ENCODE peak calls at places on chromosomes 7 and 10, in four cellular contexts. V is brain microvascular endothelial cell, K is K562, L is sigmoid colon. E is an unnamed sample. For H3K36me3, the result is how much of the 10 kb centered on the place peaks cover.

GRCh38 chr7:17044396-17044795 is 162.6 kb upstream of the AGR3 start:
- DNase-seq in V (no peak), K (no peak), L (no peak), E (no peak)

GRCh38 chr10:48898426-48898825 is 41.2 kb downstream of the LRRC18 start:
- DNase-seq in V (no peak), K (no peak), L (no peak), E (no peak)

GRCh38 chr7:20786049-20786412 is 655 bp downstream of the SP8 start:
- DNase-seq in V (no peak), K (no peak), L (no peak), E (no peak)

GRCh38 chr10:130934333-130935035 is 377.0 kb downstream of the TCERG1L start:
- DNase-seq in V (no peak), K (no peak), L (no peak), E (no peak)

GRCh38 chr10:68406111-68406814 is 814 bp downstream of the RUFY2 start:
- DNase-seq in V (peak), K (no peak), L (no peak), E (peak)

GRCh38 chr7:128247640-128248194 is 6.6 kb downstream of the LEP start:
- DNase-seq in V (peak), K (no peak), L (no peak), E (no peak)

GRCh38 chr7:19122018-19122588 is 4.7 kb upstream of the TWIST1 start:
- DNase-seq in V (peak), K (no peak), L (no peak), E (no peak)

GRCh38 chr7:29574659-29575058 is 11.0 kb downstream of the PRR15 start:
- DNase-seq in V (no peak), K (no peak), L (no peak), E (no peak)

GRCh38 chr10:121131426-121132277 is 280.5 kb downstream of the WDR11 start:
- DNase-seq in V (no peak), K (no peak), L (no peak), E (no peak)

GRCh38 chr7:108097703-108098102 is 32.5 kb downstream of the LAMB4 start:
- DNase-seq in V (no peak), K (peak), L (no peak), E (peak)

GRCh38 chr7:4733936-4734528 is 41.4 kb upstream of the AP5Z1 start:
- DNase-seq in V (no peak), K (no peak), L (no peak), E (no peak)

GRCh38 chr10:13709931-13710690 is 123.3 kb downstream of the PRPF18 start:
- DNase-seq in V (no peak), K (no peak), L (no peak), E (no peak)

GRCh38 chr7:40015790-40016296 is 65.8 kb downstream of the CDK13 start:
- DNase-seq in V (peak), K (no peak), L (no peak), E (no peak)

GRCh38 chr10:86651021-86651471 is 3.3 kb upstream of the OPN4 start:
- DNase-seq in V (no peak), K (no peak), L (peak), E (peak)

GRCh38 chr10:22133640-22134624 is 83.9 kb downstream of the EBLN1 start:
- DNase-seq in V (no peak), K (peak), L (no peak), E (no peak)

GRCh38 chr10:82942572-82943091 is 1067.6 kb downstream of the NRG3 start:
- DNase-seq in V (no peak), K (no peak), L (peak), E (no peak)

GRCh38 chr10:72525277-72525676 is 100.6 kb downstream of the MICU1 start:
- DNase-seq in V (peak), K (no peak), L (no peak), E (no peak)

GRCh38 chr7:114086906-114087651 is 168.3 kb upstream of the PPP1R3A start:
- DNase-seq in V (peak), K (no peak), L (peak), E (peak)

GRCh38 chr7:34131371-34131770 is 226.0 kb downstream of the BMPER start:
- DNase-seq in V (no peak), K (no peak), L (no peak), E (no peak)

GRCh38 chr7:126574838-126575250 is 677.9 kb downstream of the GRM8 start:
- DNase-seq in V (peak), K (no peak), L (no peak), E (no peak)

GRCh38 chr7:29190349-29191045 is 4.1 kb upstream of the CHN2 start:
- DNase-seq in V (no peak), K (no peak), L (no peak), E (no peak)

GRCh38 chr7:22390512-22390911 is 33.6 kb upstream of the RAPGEF5 start:
- DNase-seq in V (no peak), K (no peak), L (no peak), E (no peak)

GRCh38 chr7:135186261-135186540 is 15.7 kb upstream of the CYREN start:
- DNase-seq in V (no peak), K (no peak), L (no peak), E (no peak)
- H3K36me3 ChIP-seq in V (under half), K (under half), L (half or more), E (under half)

GRCh38 chr10:123858907-123859650 is 32.5 kb downstream of the CPXM2 start:
- DNase-seq in V (no peak), K (no peak), L (no peak), E (no peak)
- H3K27ac ChIP-seq in V (no peak), K (no peak), L (peak), E (no peak)

GRCh38 chr7:726854-727103 is 280 bp downstream of the DNAAF5 start:
- DNase-seq in V (no peak), K (no peak), L (no peak), E (no peak)

GRCh38 chr7:728602-729001 is 1.5 kb upstream of the PRKAR1B start:
- DNase-seq in V (no peak), K (no peak), L (peak), E (no peak)

GRCh38 chr7:727806-728460 is 852 bp upstream of the PRKAR1B start:
- DNase-seq in V (no peak), K (peak), L (no peak), E (no peak)

GRCh38 chr7:726084-726853 is at the start of gene DNAAF5:
- DNase-seq in V (peak), K (peak), L (peak), E (peak)

DNA sequence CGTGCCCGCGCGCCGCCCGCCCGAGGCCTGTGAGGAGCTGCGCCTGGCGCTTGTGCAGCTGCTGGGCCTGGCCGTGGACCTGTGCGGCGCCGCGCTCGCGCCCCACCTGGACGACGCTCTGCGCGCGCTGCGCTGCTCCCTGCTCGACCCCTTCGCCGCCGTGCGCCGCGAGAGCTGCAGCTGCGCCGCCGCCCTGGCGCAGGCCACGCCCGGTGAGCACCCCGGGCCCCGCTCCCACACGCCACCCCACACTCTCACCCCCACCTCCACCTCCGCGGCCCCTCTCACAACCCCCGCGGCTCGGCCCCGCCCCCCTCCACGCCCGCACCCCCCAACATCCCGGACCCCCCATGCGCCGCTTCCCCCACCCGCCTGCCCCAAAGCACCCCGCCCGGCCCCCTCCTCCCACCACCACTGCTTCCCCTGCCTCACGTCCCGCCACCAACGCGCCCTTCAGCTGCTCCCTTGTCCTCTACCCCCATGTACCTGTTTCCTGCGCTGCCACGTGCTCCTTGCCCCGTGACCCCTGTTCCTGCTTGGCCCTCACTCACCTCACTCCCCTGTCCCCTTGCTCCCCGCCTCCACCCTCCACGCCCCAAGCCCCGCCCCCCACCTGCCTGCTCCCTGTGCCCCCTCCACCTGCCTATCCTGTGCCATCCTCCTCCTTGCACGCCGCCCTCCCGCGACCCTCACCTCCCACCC is at the start of gene PRKAR1B:
- DNase-seq in V (no peak), K (peak), L (peak), E (peak)
- H3K36me3 ChIP-seq in V (under half), K (half or more), L (under half), E (under half)

GRCh38 chr7:132065973-132066611 is 509.7 kb upstream of the PODXL start:
- DNase-seq in V (peak), K (no peak), L (no peak), E (no peak)
- H3K27ac ChIP-seq in V (peak), K (no peak), L (peak), E (no peak)

E was measured in WERI-Rb-1.